ENCODE peak calls at places on chromosomes 11 and 22, in eight cellular contexts. F, R, X, Q, K, Y, A and W are unnamed samples.

GRCh38 chr11:78910322-78910721 is 335.7 kb upstream of the NARS2 start:
- DNase-seq in F (no peak), R (no peak), X (no peak), Q (no peak), K (no peak), Y (no peak), A (no peak), W (no peak)

GRCh38 chr11:74330065-74330858 is 18.8 kb upstream of the P4HA3 start:
- DNase-seq in F (no peak), R (no peak), X (no peak), Q (peak; percentile 66), K (no peak), Y (no peak), A (no peak), W (peak; percentile 57)

GRCh38 chr11:35419713-35420333 is 465 bp upstream of the SLC1A2 start:
- DNase-seq in F (no peak), R (peak; percentile 26), X (peak; percentile 53), Q (no peak), K (no peak), Y (no peak), A (no peak), W (no peak)

GRCh38 chr22:29830585-29830984 is 7.5 kb downstream of the ASCC2 start:
- DNase-seq in F (peak; percentile 82), R (no peak), X (peak; percentile 89), Q (no peak), K (no peak), Y (no peak), A (no peak), W (peak; percentile 33)

GRCh38 chr11:65651589-65652510 is 10.9 kb downstream of the RELA start:
- DNase-seq in F (peak; percentile 57), R (no peak), X (peak; percentile 58), Q (no peak), K (peak; percentile 22), Y (peak; percentile 64), A (no peak), W (no peak)

GRCh38 chr22:27871306-27872014 is 47.6 kb downstream of the PITPNB start:
- DNase-seq in F (no peak), R (no peak), X (no peak), Q (no peak), K (no peak), Y (no peak), A (no peak), W (no peak)

GRCh38 chr11:105215528-105215927 is 76.0 kb upstream of the CARD18 start:
- DNase-seq in F (no peak), R (no peak), X (no peak), Q (no peak), K (no peak), Y (no peak), A (no peak), W (no peak)

GRCh38 chr11:78961938-78962701 is 387.5 kb upstream of the NARS2 start:
- DNase-seq in F (no peak), R (peak; percentile 23), X (no peak), Q (no peak), K (peak; percentile 55), Y (no peak), A (no peak), W (no peak)

GRCh38 chr11:119155733-119156492 is 7.1 kb downstream of the ABCG4 start:
- DNase-seq in F (no peak), R (no peak), X (no peak), Q (no peak), K (no peak), Y (no peak), A (no peak), W (peak; percentile 22)

GRCh38 chr11:92384807-92385206 is 160.2 kb downstream of the FAT3 start:
- DNase-seq in F (no peak), R (no peak), X (no peak), Q (no peak), K (no peak), Y (no peak), A (no peak), W (no peak)

GRCh38 chr11:128405693-128406364 is 181.5 kb downstream of the ETS1 start:
- DNase-seq in F (no peak), R (no peak), X (no peak), Q (no peak), K (no peak), Y (no peak), A (no peak), W (no peak)

GRCh38 chr11:116871248-116871647 is 33.8 kb upstream of the APOA1 start:
- DNase-seq in F (no peak), R (no peak), X (no peak), Q (peak; percentile 46), K (no peak), Y (no peak), A (no peak), W (no peak)

GRCh38 chr11:119318240-119319135 is 1.6 kb upstream of the MCAM start:
- DNase-seq in F (peak; percentile 38), R (no peak), X (no peak), Q (peak; percentile 71), K (no peak), Y (peak; percentile 75), A (no peak), W (no peak)

GRCh38 chr22:47627561-47628253 is 865.3 kb downstream of the TBC1D22A start:
- DNase-seq in F (no peak), R (no peak), X (no peak), Q (no peak), K (no peak), Y (peak; percentile 28), A (no peak), W (no peak)

GRCh38 chr11:121082670-121083069 is 18.4 kb upstream of the TECTA start:
- DNase-seq in F (no peak), R (no peak), X (no peak), Q (no peak), K (no peak), Y (no peak), A (no peak), W (peak; percentile 5)

GRCh38 chr11:72338741-72339140 is 94.8 kb upstream of the PHOX2A start:
- DNase-seq in F (no peak), R (no peak), X (no peak), Q (peak; percentile 85), K (no peak), Y (no peak), A (no peak), W (peak; percentile 66)

GRCh38 chr11:69954756-69955155 is 123.4 kb upstream of the ANO1 start:
- DNase-seq in F (no peak), R (no peak), X (peak; percentile 19), Q (no peak), K (no peak), Y (no peak), A (no peak), W (no peak)

GRCh38 chr11:18633256-18634139 is 644 bp downstream of the SPTY2D1 start:
- DNase-seq in F (no peak), R (no peak), X (no peak), Q (no peak), K (no peak), Y (peak; percentile 69), A (no peak), W (peak; percentile 16)

GRCh38 chr11:86184728-86185127 is 59.8 kb upstream of the EED start:
- DNase-seq in F (peak; percentile 47), R (no peak), X (peak; percentile 53), Q (no peak), K (no peak), Y (no peak), A (no peak), W (no peak)

GRCh38 chr11:92826136-92826535 is 143.3 kb upstream of the MTNR1B start:
- DNase-seq in F (no peak), R (no peak), X (no peak), Q (no peak), K (no peak), Y (no peak), A (no peak), W (no peak)

GRCh38 chr11:117792241-117792640 is 4.8 kb downstream of the DSCAML1 start:
- DNase-seq in F (no peak), R (no peak), X (no peak), Q (no peak), K (peak; percentile 90), Y (no peak), A (no peak), W (no peak)

GRCh38 chr22:29693151-29693550 is 26.7 kb upstream of the CABP7 start:
- DNase-seq in F (no peak), R (no peak), X (no peak), Q (no peak), K (no peak), Y (no peak), A (no peak), W (no peak)

GRCh38 chr11:132540586-132540985 is 991.7 kb downstream of the OPCML start:
- DNase-seq in F (no peak), R (no peak), X (no peak), Q (no peak), K (no peak), Y (no peak), A (no peak), W (no peak)

GRCh38 chr11:118657238-118657637 is 22.2 kb downstream of the TREH start:
- DNase-seq in F (no peak), R (no peak), X (no peak), Q (peak; percentile 9), K (no peak), Y (no peak), A (no peak), W (no peak)

GRCh38 chr11:38019072-38019775 is 1421.2 kb upstream of the RAG2 start:
- DNase-seq in F (no peak), R (no peak), X (no peak), Q (peak; percentile 63), K (no peak), Y (no peak), A (no peak), W (no peak)

GRCh38 chr22:33715221-33715620 is 205.1 kb downstream of the LARGE1 start:
- DNase-seq in F (no peak), R (no peak), X (no peak), Q (no peak), K (no peak), Y (no peak), A (no peak), W (no peak)

GRCh38 chr11:120178441-120179070 is 32.3 kb upstream of the OAF start:
- DNase-seq in F (no peak), R (no peak), X (no peak), Q (no peak), K (no peak), Y (no peak), A (no peak), W (no peak)

GRCh38 chr11:8338138-8338537 is 74.5 kb upstream of the LMO1 start:
- DNase-seq in F (peak; percentile 46), R (no peak), X (no peak), Q (peak; percentile 4), K (peak; percentile 21), Y (no peak), A (no peak), W (peak; percentile 49)

GRCh38 chr11:3613998-3614741 is 27.6 kb downstream of the ART5 start:
- DNase-seq in F (no peak), R (no peak), X (no peak), Q (no peak), K (no peak), Y (no peak), A (no peak), W (no peak)

GRCh38 chr11:17734418-17734911 is at the start of gene KCNC1:
- DNase-seq in F (peak; percentile 29), R (no peak), X (peak; percentile 70), Q (no peak), K (peak; percentile 85), Y (no peak), A (no peak), W (peak; percentile 42)

GRCh38 chr11:46383974-46384701 is 2.7 kb downstream of the MDK start:
- DNase-seq in F (peak; percentile 20), R (no peak), X (no peak), Q (no peak), K (no peak), Y (no peak), A (no peak), W (no peak)

GRCh38 chr11:95768521-95768920 is 21.1 kb downstream of the FAM76B start:
- DNase-seq in F (no peak), R (no peak), X (no peak), Q (no peak), K (no peak), Y (no peak), A (no peak), W (no peak)

GRCh38 chr22:27996981-27997380 is 77.9 kb upstream of the PITPNB start:
- DNase-seq in F (no peak), R (no peak), X (no peak), Q (no peak), K (peak; percentile 32), Y (peak; percentile 36), A (no peak), W (no peak)

GRCh38 chr11:122215244-122215992 is 99.4 kb upstream of the BLID start:
- DNase-seq in F (peak; percentile 86), R (no peak), X (peak; percentile 89), Q (no peak), K (peak; percentile 57), Y (peak; percentile 63), A (no peak), W (peak; percentile 39)